ENCODE peak calls at places on chromosome 13, in four cellular contexts. One of them, this sample, is unnamed.

GRCh38 chr13:113633485-113633873 is 24.5 kb downstream of the ATP4B start:
- DNase-seq in activated naive CD8-positive, alpha-beta T cell treated with anti-CD3 and anti-CD28 coated beads for 36 hours: no peak
- DNase-seq in bronchial epithelial cell: no peak
- DNase-seq in activated T-helper 1 cell treated with anti-CD3 and anti-CD28 coated beads, Interleukin-12 subunit alpha, Interleukin-12 subunit beta, Interleukin-2, Interleukin-4 antibody, amounts not matched to agents 30 ng/mL and 10 ng/mL and 1 ng/mL, durations not matched to agents 14 hours and 24 hours and 36 hours: no peak
- DNase-seq in this sample: no peak

GRCh38 chr13:112255550-112256120 is 120.5 kb upstream of the SPACA7 start:
- DNase-seq in activated naive CD8-positive, alpha-beta T cell treated with anti-CD3 and anti-CD28 coated beads for 36 hours: no peak
- DNase-seq in activated T-helper 1 cell treated with anti-CD3 and anti-CD28 coated beads, Interleukin-12 subunit alpha, Interleukin-12 subunit beta, Interleukin-2, Interleukin-4 antibody, amounts not matched to agents 30 ng/mL and 10 ng/mL and 1 ng/mL, durations not matched to agents 14 hours and 24 hours and 36 hours: no peak
- DNase-seq in bronchial epithelial cell: no peak
- DNase-seq in this sample: no peak

GRCh38 chr13:26247011-26247410 is 6.9 kb upstream of the CDK8 start:
- DNase-seq in bronchial epithelial cell: no peak
- DNase-seq in activated naive CD8-positive, alpha-beta T cell treated with anti-CD3 and anti-CD28 coated beads for 36 hours: no peak
- DNase-seq in activated T-helper 1 cell treated with anti-CD3 and anti-CD28 coated beads, Interleukin-12 subunit alpha, Interleukin-12 subunit beta, Interleukin-2, Interleukin-4 antibody, amounts not matched to agents 30 ng/mL and 10 ng/mL and 1 ng/mL, durations not matched to agents 14 hours and 24 hours and 36 hours: no peak
- DNase-seq in this sample: no peak

GRCh38 chr13:97395437-97396136 is 38.4 kb upstream of the RAP2A start:
- DNase-seq in activated T-helper 1 cell treated with anti-CD3 and anti-CD28 coated beads, Interleukin-12 subunit alpha, Interleukin-12 subunit beta, Interleukin-2, Interleukin-4 antibody, amounts not matched to agents 30 ng/mL and 10 ng/mL and 1 ng/mL, durations not matched to agents 14 hours and 24 hours and 36 hours: no peak
- DNase-seq in bronchial epithelial cell: peak; percentile 87
- DNase-seq in activated naive CD8-positive, alpha-beta T cell treated with anti-CD3 and anti-CD28 coated beads for 36 hours: no peak
- DNase-seq in this sample: peak; percentile 60

GRCh38 chr13:47959468-47960088 is 41.5 kb downstream of the SUCLA2 start:
- DNase-seq in activated naive CD8-positive, alpha-beta T cell treated with anti-CD3 and anti-CD28 coated beads for 36 hours: no peak
- DNase-seq in bronchial epithelial cell: no peak
- DNase-seq in activated T-helper 1 cell treated with anti-CD3 and anti-CD28 coated beads, Interleukin-12 subunit alpha, Interleukin-12 subunit beta, Interleukin-2, Interleukin-4 antibody, amounts not matched to agents 30 ng/mL and 10 ng/mL and 1 ng/mL, durations not matched to agents 14 hours and 24 hours and 36 hours: no peak
- DNase-seq in this sample: peak; percentile 1

GRCh38 chr13:112435973-112436372 is 59.8 kb downstream of the SPACA7 start:
- DNase-seq in activated naive CD8-positive, alpha-beta T cell treated with anti-CD3 and anti-CD28 coated beads for 36 hours: no peak
- DNase-seq in activated T-helper 1 cell treated with anti-CD3 and anti-CD28 coated beads, Interleukin-12 subunit alpha, Interleukin-12 subunit beta, Interleukin-2, Interleukin-4 antibody, amounts not matched to agents 30 ng/mL and 10 ng/mL and 1 ng/mL, durations not matched to agents 14 hours and 24 hours and 36 hours: no peak
- DNase-seq in bronchial epithelial cell: no peak
- DNase-seq in this sample: no peak

GRCh38 chr13:70623260-70623659 is 515.0 kb upstream of the KLHL1 start:
- DNase-seq in bronchial epithelial cell: peak; percentile 15
- DNase-seq in activated T-helper 1 cell treated with anti-CD3 and anti-CD28 coated beads, Interleukin-12 subunit alpha, Interleukin-12 subunit beta, Interleukin-2, Interleukin-4 antibody, amounts not matched to agents 30 ng/mL and 10 ng/mL and 1 ng/mL, durations not matched to agents 14 hours and 24 hours and 36 hours: no peak
- DNase-seq in activated naive CD8-positive, alpha-beta T cell treated with anti-CD3 and anti-CD28 coated beads for 36 hours: no peak
- DNase-seq in this sample: no peak

GRCh38 chr13:23554000-23554399 is 16.2 kb upstream of the TNFRSF19 start:
- DNase-seq in bronchial epithelial cell: peak; percentile 75
- DNase-seq in activated T-helper 1 cell treated with anti-CD3 and anti-CD28 coated beads, Interleukin-12 subunit alpha, Interleukin-12 subunit beta, Interleukin-2, Interleukin-4 antibody, amounts not matched to agents 30 ng/mL and 10 ng/mL and 1 ng/mL, durations not matched to agents 14 hours and 24 hours and 36 hours: no peak
- DNase-seq in activated naive CD8-positive, alpha-beta T cell treated with anti-CD3 and anti-CD28 coated beads for 36 hours: no peak
- DNase-seq in this sample: peak; percentile 78

GRCh38 chr13:42028113-42028799 is 20.2 kb upstream of the DGKH start:
- DNase-seq in bronchial epithelial cell: no peak
- DNase-seq in activated naive CD8-positive, alpha-beta T cell treated with anti-CD3 and anti-CD28 coated beads for 36 hours: no peak
- DNase-seq in activated T-helper 1 cell treated with anti-CD3 and anti-CD28 coated beads, Interleukin-12 subunit alpha, Interleukin-12 subunit beta, Interleukin-2, Interleukin-4 antibody, amounts not matched to agents 30 ng/mL and 10 ng/mL and 1 ng/mL, durations not matched to agents 14 hours and 24 hours and 36 hours: no peak
- DNase-seq in this sample: no peak

GRCh38 chr13:23667750-23668149 is 97.5 kb downstream of the TNFRSF19 start:
- DNase-seq in activated naive CD8-positive, alpha-beta T cell treated with anti-CD3 and anti-CD28 coated beads for 36 hours: no peak
- DNase-seq in bronchial epithelial cell: no peak
- DNase-seq in activated T-helper 1 cell treated with anti-CD3 and anti-CD28 coated beads, Interleukin-12 subunit alpha, Interleukin-12 subunit beta, Interleukin-2, Interleukin-4 antibody, amounts not matched to agents 30 ng/mL and 10 ng/mL and 1 ng/mL, durations not matched to agents 14 hours and 24 hours and 36 hours: no peak
- DNase-seq in this sample: no peak

GRCh38 chr13:64057372-64058020 is 2641.8 kb upstream of the PCDH20 start:
- DNase-seq in activated T-helper 1 cell treated with anti-CD3 and anti-CD28 coated beads, Interleukin-12 subunit alpha, Interleukin-12 subunit beta, Interleukin-2, Interleukin-4 antibody, amounts not matched to agents 30 ng/mL and 10 ng/mL and 1 ng/mL, durations not matched to agents 14 hours and 24 hours and 36 hours: no peak
- DNase-seq in activated naive CD8-positive, alpha-beta T cell treated with anti-CD3 and anti-CD28 coated beads for 36 hours: no peak
- DNase-seq in bronchial epithelial cell: no peak
- DNase-seq in this sample: no peak

GRCh38 chr13:75263741-75264407 is 218.1 kb downstream of the TBC1D4 start:
- DNase-seq in bronchial epithelial cell: no peak
- DNase-seq in activated naive CD8-positive, alpha-beta T cell treated with anti-CD3 and anti-CD28 coated beads for 36 hours: no peak
- DNase-seq in activated T-helper 1 cell treated with anti-CD3 and anti-CD28 coated beads, Interleukin-12 subunit alpha, Interleukin-12 subunit beta, Interleukin-2, Interleukin-4 antibody, amounts not matched to agents 30 ng/mL and 10 ng/mL and 1 ng/mL, durations not matched to agents 14 hours and 24 hours and 36 hours: no peak
- DNase-seq in this sample: peak; percentile 51

GRCh38 chr13:99870541-99870940 is 101.0 kb downstream of the ZIC5 start:
- DNase-seq in activated T-helper 1 cell treated with anti-CD3 and anti-CD28 coated beads, Interleukin-12 subunit alpha, Interleukin-12 subunit beta, Interleukin-2, Interleukin-4 antibody, amounts not matched to agents 30 ng/mL and 10 ng/mL and 1 ng/mL, durations not matched to agents 14 hours and 24 hours and 36 hours: no peak
- DNase-seq in bronchial epithelial cell: no peak
- DNase-seq in activated naive CD8-positive, alpha-beta T cell treated with anti-CD3 and anti-CD28 coated beads for 36 hours: no peak
- DNase-seq in this sample: no peak

GRCh38 chr13:32537580-32538233 is 888 bp downstream of the N4BP2L2 start:
- DNase-seq in activated naive CD8-positive, alpha-beta T cell treated with anti-CD3 and anti-CD28 coated beads for 36 hours: peak; percentile 39
- DNase-seq in bronchial epithelial cell: no peak
- DNase-seq in activated T-helper 1 cell treated with anti-CD3 and anti-CD28 coated beads, Interleukin-12 subunit alpha, Interleukin-12 subunit beta, Interleukin-2, Interleukin-4 antibody, amounts not matched to agents 30 ng/mL and 10 ng/mL and 1 ng/mL, durations not matched to agents 14 hours and 24 hours and 36 hours: peak; percentile 11
- DNase-seq in this sample: peak; percentile 3

GRCh38 chr13:98022210-98022609 is 68.7 kb downstream of the IPO5 start:
- DNase-seq in activated naive CD8-positive, alpha-beta T cell treated with anti-CD3 and anti-CD28 coated beads for 36 hours: no peak
- DNase-seq in bronchial epithelial cell: peak; percentile 45
- DNase-seq in activated T-helper 1 cell treated with anti-CD3 and anti-CD28 coated beads, Interleukin-12 subunit alpha, Interleukin-12 subunit beta, Interleukin-2, Interleukin-4 antibody, amounts not matched to agents 30 ng/mL and 10 ng/mL and 1 ng/mL, durations not matched to agents 14 hours and 24 hours and 36 hours: no peak
- DNase-seq in this sample: peak; percentile 52

This sample was measured in mammary epithelial cell.